ENCODE peak calls at places on chromosomes 7 and 10, in ten cellular contexts. W is LoVo; E is ureter; P is NCI-H774; M is skeletal muscle cell; L is RPMI8226; S is activated naive CD8-positive, alpha-beta T cell treated with anti-CD3 and anti-CD28 coated beads, Interleukin-2, amount 50 U/mL, for 24 hours; T is NCI-H510A; A is Ammon's horn; V is uterus. G is an unnamed sample.

GRCh38 chr7:55250313-55250712 is 114.8 kb upstream of the LANCL2 start:
- DNase-seq in E (no peak), T (no peak), S (no peak), L (no peak), V (no peak), P (no peak), M (no peak), A (no peak), W (peak; percentile 69), G (no peak)

GRCh38 chr10:60148266-60148840 is 241.3 kb downstream of the ANK3 start:
- DNase-seq in L (peak; percentile 28), P (no peak), M (peak; percentile 81), V (peak; percentile 71), A (no peak), E (peak; percentile 54), W (peak; percentile 81), T (no peak), S (no peak), G (no peak)

GRCh38 chr10:56785292-56785691 is 424.2 kb upstream of the ZWINT start:
- DNase-seq in L (no peak), W (no peak), E (no peak), V (no peak), M (no peak), S (no peak), T (no peak), A (no peak), P (no peak), G (no peak)

GRCh38 chr7:131244259-131244852 is 83.3 kb upstream of the MKLN1 start:
- DNase-seq in L (no peak), A (peak; percentile 62), M (peak; percentile 96), E (no peak), T (no peak), W (no peak), V (peak; percentile 90), P (no peak), S (no peak), G (no peak)

GRCh38 chr10:125521721-125522680 is 161.0 kb downstream of the TEX36 start:
- DNase-seq in A (no peak), E (no peak), T (no peak), V (no peak), S (peak; percentile 34), W (peak; percentile 18), M (no peak), P (no peak), L (peak; percentile 25), G (no peak)

GRCh38 chr7:101410743-101411476 is 48.2 kb downstream of the COL26A1 start:
- DNase-seq in W (no peak), E (no peak), L (peak; percentile 51), S (peak; percentile 53), T (no peak), V (no peak), A (peak; percentile 18), M (no peak), P (no peak), G (peak; percentile 32)

GRCh38 chr7:132500727-132501410 is 75.4 kb downstream of the PLXNA4 start:
- DNase-seq in L (peak; percentile 49), W (no peak), P (no peak), T (no peak), E (peak; percentile 73), M (no peak), S (no peak), V (peak; percentile 85), A (peak; percentile 45), G (no peak)

GRCh38 chr7:76509931-76510877 is at the start of gene UPK3B:
- DNase-seq in A (no peak), T (no peak), M (no peak), S (no peak), P (no peak), E (peak; percentile 75), W (peak; percentile 27), L (no peak), V (no peak), G (no peak)

GRCh38 chr10:3248526-3249255 is 76.1 kb upstream of the PITRM1 start:
- DNase-seq in M (peak; percentile 79), S (no peak), W (peak; percentile 50), V (peak; percentile 63), P (peak; percentile 33), L (no peak), A (no peak), E (no peak), T (no peak), G (no peak)

G was measured in effector CD8-positive, alpha-beta T cell.